ENCODE peak calls at places on chromosomes 16 and 17, in four cellular contexts. C, O, D and L are unnamed samples.
A peak's percentile ranks its signal among the peaks of the same experiment; 100 is the strongest.

GRCh38 chr17:7216242-7217112 is 3.2 kb downstream of the DLG4 start:
- DNase-seq in O (no peak), C (no peak), D (no peak), L (no peak)

GRCh38 chr17:58324409-58325288 is 3.9 kb downstream of the TSPOAP1 start:
- DNase-seq in O (no peak), C (peak; percentile 64), D (peak; percentile 58), L (no peak)

GRCh38 chr17:42795061-42795460 is 3.4 kb downstream of the COA3 start:
- DNase-seq in D (no peak), C (no peak), O (no peak), L (no peak)

GRCh38 chr17:230371-230770 is 48.9 kb upstream of the DOC2B start:
- DNase-seq in C (no peak), D (no peak), O (no peak), L (no peak)

GRCh38 chr16:12661656-12662172 is 142.0 kb downstream of the CPPED1 start:
- DNase-seq in O (no peak), C (no peak), D (peak; percentile 38), L (peak; percentile 34)

GRCh38 chr17:65323055-65323454 is 185.9 kb downstream of the RGS9 start:
- DNase-seq in D (no peak), O (no peak), C (no peak), L (no peak)

GRCh38 chr17:4708436-4708835 is 2.0 kb upstream of the ARRB2 start:
- DNase-seq in C (peak; percentile 39), D (peak; percentile 9), O (no peak), L (peak; percentile 29)

GRCh38 chr16:24999856-25000447 is 15.2 kb downstream of the ARHGAP17 start:
- DNase-seq in C (peak; percentile 54), O (no peak), D (no peak), L (peak; percentile 39)

GRCh38 chr17:42553161-42553818 is 567 bp downstream of the HSD17B1 start:
- DNase-seq in C (no peak), D (no peak), O (peak; percentile 81), L (no peak)

GRCh38 chr17:63425478-63425877 is 20.6 kb downstream of the CYB561 start:
- DNase-seq in D (peak; percentile 65), C (peak; percentile 80), O (peak; percentile 66), L (peak; percentile 76)

GRCh38 chr16:473046-474043 is 47.9 kb downstream of the RAB11FIP3 start:
- DNase-seq in O (peak; percentile 29), C (no peak), D (no peak), L (peak; percentile 40)

GRCh38 chr17:47804461-47804860 is 17.1 kb downstream of the OSBPL7 start:
- DNase-seq in D (no peak), C (no peak), O (no peak), L (no peak)

GRCh38 chr16:1978476-1979120 is 2.7 kb downstream of the NOXO1 start:
- DNase-seq in O (no peak), D (no peak), C (no peak), L (no peak)

GRCh38 chr17:82940226-82941020 is 100.6 kb upstream of the ZNF750 start:
- DNase-seq in O (no peak), C (no peak), D (no peak), L (no peak)

GRCh38 chr17:32634167-32634566 is 147.4 kb downstream of the CDK5R1 start:
- DNase-seq in D (no peak), C (no peak), O (no peak), L (no peak)

GRCh38 chr16:86033016-86033474 is 134.1 kb downstream of the IRF8 start:
- DNase-seq in D (no peak), C (no peak), O (no peak), L (no peak)

GRCh38 chr17:75691371-75692290 is 24.5 kb downstream of the SAP30BP start:
- DNase-seq in D (peak; percentile 95), O (peak; percentile 84), C (peak; percentile 86), L (peak; percentile 58)

GRCh38 chr16:70573451-70574121 is 50.0 kb downstream of the SF3B3 start:
- DNase-seq in C (peak; percentile 41), D (peak; percentile 71), O (peak; percentile 46), L (no peak)

GRCh38 chr17:8606415-8606814 is 24.1 kb downstream of the MYH10 start:
- DNase-seq in D (no peak), C (no peak), O (no peak), L (no peak)

GRCh38 chr16:64864232-64864803 is 257.5 kb downstream of the CDH11 start:
- DNase-seq in O (peak; percentile 86), D (peak; percentile 84), C (no peak), L (no peak)

GRCh38 chr16:85047867-85048455 is 20.4 kb downstream of the KIAA0513 start:
- DNase-seq in D (no peak), O (no peak), C (no peak), L (no peak)

GRCh38 chr16:67651039-67651438 is 6.1 kb downstream of the CARMIL2 start:
- DNase-seq in D (no peak), C (no peak), O (no peak), L (no peak)

GRCh38 chr16:89042711-89043551 is 50.7 kb upstream of the ACSF3 start:
- DNase-seq in D (no peak), O (no peak), C (no peak), L (no peak)

GRCh38 chr17:74431568-74432483 is at the start of gene GPRC5C:
- DNase-seq in D (peak; percentile 83), C (peak; percentile 96), O (peak; percentile 83), L (peak; percentile 93)